ENCODE peak calls at places on chromosomes 7 and 10, in five cellular contexts. One of them, this sample, is unnamed.

GRCh38 chr10:88086187-88086954 is 222.9 kb downstream of the PTEN start:
- DNase-seq in GM20000: no peak
- DNase-seq in keratinocyte: no peak
- DNase-seq in HepG2: no peak
- DNase-seq in AG09319: no peak
- DNase-seq in this sample: no peak

GRCh38 chr7:39700932-39701331 is 77.6 kb downstream of the RALA start:
- DNase-seq in GM20000: no peak
- DNase-seq in keratinocyte: no peak
- DNase-seq in HepG2: no peak
- DNase-seq in AG09319: no peak
- DNase-seq in this sample: no peak

GRCh38 chr7:33776791-33777190 is 128.5 kb upstream of the BMPER start:
- DNase-seq in GM20000: no peak
- DNase-seq in keratinocyte: no peak
- DNase-seq in HepG2: no peak
- DNase-seq in AG09319: no peak
- DNase-seq in this sample: no peak

GRCh38 chr10:102605712-102606111 is 38.6 kb upstream of the TRIM8 start:
- DNase-seq in GM20000: no peak
- DNase-seq in keratinocyte: no peak
- DNase-seq in HepG2: no peak
- DNase-seq in AG09319: no peak
- DNase-seq in this sample: no peak

GRCh38 chr7:151394076-151395035 is 15.5 kb downstream of the WDR86 start:
- DNase-seq in GM20000: no peak
- DNase-seq in keratinocyte: no peak
- DNase-seq in HepG2: no peak
- DNase-seq in AG09319: no peak
- DNase-seq in this sample: no peak

GRCh38 chr10:43105119-43105792 is 28.4 kb downstream of the RET start:
- DNase-seq in GM20000: peak; percentile 93
- DNase-seq in keratinocyte: no peak
- DNase-seq in HepG2: peak; percentile 36
- DNase-seq in AG09319: peak; percentile 30
- DNase-seq in this sample: peak; percentile 87

GRCh38 chr10:50033481-50033880 is 34.3 kb upstream of the WASHC2A start:
- DNase-seq in GM20000: no peak
- DNase-seq in keratinocyte: no peak
- DNase-seq in HepG2: no peak
- DNase-seq in AG09319: no peak
- DNase-seq in this sample: no peak

GRCh38 chr7:432256-432655 is 87.4 kb downstream of the PDGFA start:
- DNase-seq in GM20000: no peak
- DNase-seq in keratinocyte: no peak
- DNase-seq in HepG2: no peak
- DNase-seq in AG09319: no peak
- DNase-seq in this sample: no peak

GRCh38 chr7:22670422-22670815 is 56.6 kb upstream of the IL6 start:
- DNase-seq in GM20000: no peak
- DNase-seq in keratinocyte: no peak
- DNase-seq in HepG2: no peak
- DNase-seq in AG09319: no peak
- DNase-seq in this sample: no peak

DNA sequence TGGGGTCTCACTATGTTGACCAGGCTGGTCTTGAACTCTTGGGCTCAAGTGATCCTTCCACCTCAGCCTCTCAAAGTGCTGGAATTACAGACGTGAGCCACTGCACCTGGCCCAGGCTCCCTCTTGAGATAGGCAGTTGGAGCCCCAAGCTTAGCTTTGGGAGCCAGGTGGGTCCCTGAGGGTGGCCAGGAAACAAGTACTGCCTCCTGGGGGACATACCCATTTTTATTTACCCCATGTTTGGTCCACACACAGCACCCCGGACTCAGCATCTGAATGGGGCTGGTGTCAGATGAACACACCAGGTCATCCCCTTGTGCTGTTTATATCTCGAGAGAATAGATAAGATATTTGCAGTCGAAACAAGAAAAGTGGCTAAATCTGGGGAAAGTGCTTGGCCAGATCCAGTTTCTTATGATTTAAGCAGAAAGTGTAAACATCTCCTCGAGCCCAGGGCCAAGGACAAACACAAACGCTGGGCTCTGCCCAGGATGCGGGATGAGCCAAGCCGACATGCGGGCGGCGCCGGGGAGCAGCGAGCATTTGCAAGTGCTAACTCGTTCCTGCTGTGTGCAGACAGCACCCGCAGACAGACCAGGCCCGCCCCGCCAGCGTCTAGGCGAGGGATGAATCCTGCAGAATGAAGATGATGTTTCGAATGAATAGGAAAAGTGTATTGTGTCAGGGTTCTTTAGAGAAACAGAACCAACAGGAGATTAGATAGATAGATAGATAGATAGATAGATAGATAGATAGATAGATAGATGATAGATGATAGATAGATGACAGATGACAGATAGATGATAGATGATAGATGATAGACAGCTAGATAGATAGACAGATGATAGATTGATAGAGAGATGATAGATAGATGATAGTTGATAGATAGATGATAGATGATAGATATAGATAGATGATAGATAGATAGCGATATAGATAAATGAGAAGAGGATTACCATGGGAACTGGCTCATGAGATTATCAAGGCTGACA is 44.3 kb upstream of the OCM2 start:
- DNase-seq in GM20000: no peak
- DNase-seq in keratinocyte: no peak
- DNase-seq in HepG2: no peak
- DNase-seq in AG09319: no peak
- DNase-seq in this sample: no peak
- TF ChIP-seq CTCF in GM20000: no peak
- TF ChIP-seq CTCF in keratinocyte: no peak
- TF ChIP-seq CTCF in HepG2: no peak
- TF ChIP-seq CTCF in AG09319: no peak
- TF ChIP-seq CTCF in this sample: no peak

DNA sequence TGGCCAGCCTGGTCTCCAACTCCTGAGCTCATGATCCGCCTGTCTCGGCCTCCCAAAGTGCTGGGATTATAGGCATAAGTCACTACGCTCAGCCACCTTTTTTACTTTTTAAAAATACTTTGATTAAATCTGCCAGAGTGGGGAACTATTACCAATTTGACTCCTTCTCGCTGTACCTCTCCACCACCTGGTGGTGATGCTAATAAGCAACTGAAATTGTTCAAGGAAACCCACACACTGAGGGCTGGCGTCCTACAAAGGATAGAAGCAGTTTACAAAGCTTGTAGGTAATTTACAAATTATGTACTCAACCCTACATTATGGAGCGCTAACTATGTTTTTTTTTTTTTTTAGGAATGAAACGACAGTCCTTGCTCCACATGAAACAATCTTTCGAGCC is 111.1 kb downstream of the CPED1 start:
- DNase-seq in GM20000: no peak
- DNase-seq in keratinocyte: no peak
- DNase-seq in HepG2: no peak
- DNase-seq in AG09319: no peak
- DNase-seq in this sample: no peak
- TF ChIP-seq CTCF in GM20000: no peak
- TF ChIP-seq CTCF in keratinocyte: no peak
- TF ChIP-seq CTCF in HepG2: no peak
- TF ChIP-seq CTCF in AG09319: no peak
- TF ChIP-seq CTCF in this sample: no peak

GRCh38 chr10:72334832-72335393 is 19.8 kb downstream of the DNAJB12 start:
- DNase-seq in GM20000: peak; percentile 77
- DNase-seq in keratinocyte: no peak
- DNase-seq in HepG2: peak; percentile 95
- DNase-seq in AG09319: no peak
- DNase-seq in this sample: no peak
- TF ChIP-seq CTCF in GM20000: no peak
- TF ChIP-seq CTCF in keratinocyte: no peak
- TF ChIP-seq CTCF in HepG2: peak; percentile 78
- TF ChIP-seq CTCF in AG09319: no peak
- TF ChIP-seq CTCF in this sample: no peak

DNA sequence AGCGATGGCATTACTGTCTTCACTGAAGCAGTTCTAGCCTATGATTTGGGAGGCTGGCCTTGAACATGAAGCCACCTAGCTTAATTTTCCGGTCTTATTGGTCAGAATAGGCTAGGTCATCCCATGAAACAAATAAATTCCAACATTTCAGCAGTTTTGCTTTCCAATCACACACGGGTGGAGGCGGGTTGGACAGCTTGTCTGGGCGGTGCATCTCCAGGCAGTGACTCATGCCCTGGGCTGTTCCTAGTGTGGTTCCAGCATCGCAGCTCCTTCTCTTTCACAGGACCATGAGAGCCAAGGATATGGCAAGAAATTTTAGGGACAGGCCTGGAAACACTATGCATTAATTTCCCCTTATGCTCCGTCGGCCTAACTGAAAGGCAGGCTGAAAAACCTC is 108.7 kb upstream of the KCNMA1 start:
- DNase-seq in GM20000: no peak
- DNase-seq in keratinocyte: no peak
- DNase-seq in HepG2: no peak
- DNase-seq in AG09319: no peak
- DNase-seq in this sample: no peak
- TF ChIP-seq CTCF in GM20000: no peak
- TF ChIP-seq CTCF in keratinocyte: no peak
- TF ChIP-seq CTCF in HepG2: no peak
- TF ChIP-seq CTCF in AG09319: no peak
- TF ChIP-seq CTCF in this sample: no peak

DNA sequence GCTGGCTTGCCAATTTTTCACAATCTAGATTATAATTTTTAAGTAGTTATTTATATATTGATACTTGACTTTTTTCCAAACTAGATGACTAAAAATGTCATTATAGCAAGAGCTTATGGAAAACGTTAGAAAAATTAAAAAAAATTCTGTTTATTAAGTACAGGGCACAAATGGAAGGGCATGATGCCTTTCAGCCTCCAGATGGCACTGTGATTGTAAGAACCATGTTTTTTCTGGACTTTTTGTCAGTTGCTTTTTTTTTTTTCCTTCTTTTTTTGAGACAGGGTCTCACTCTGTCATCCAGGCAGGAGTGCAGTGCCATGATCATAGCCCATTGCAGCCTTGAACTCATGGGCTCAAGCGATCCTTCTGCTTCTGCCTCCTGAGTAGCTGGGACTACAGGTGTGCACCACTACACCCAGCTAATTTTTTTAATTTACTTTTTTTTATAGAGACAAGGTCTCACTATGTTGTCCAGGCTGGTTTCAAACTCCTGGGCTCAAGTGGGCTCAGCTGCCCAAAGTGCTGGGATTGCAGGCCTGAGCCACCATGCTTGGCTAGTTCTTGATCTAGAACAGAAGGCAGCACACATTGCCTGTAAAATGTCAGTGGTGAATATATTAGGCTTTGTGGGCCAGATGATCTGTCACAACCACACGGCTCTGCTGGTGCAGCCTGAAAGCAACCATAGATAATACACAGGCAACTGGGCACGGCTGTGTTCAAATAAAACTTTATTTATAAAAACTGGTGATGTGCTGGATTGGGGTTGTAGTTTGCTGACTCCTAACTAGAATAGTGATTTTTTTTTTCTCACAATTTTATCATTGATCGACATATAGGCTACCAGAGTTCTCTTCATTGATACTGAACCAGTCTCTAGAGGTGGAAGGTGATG is 27.4 kb downstream of the UCMA start:
- DNase-seq in GM20000: no peak
- DNase-seq in keratinocyte: no peak
- DNase-seq in HepG2: peak; percentile 6
- DNase-seq in AG09319: peak; percentile 24
- DNase-seq in this sample: no peak
- TF ChIP-seq CTCF in GM20000: peak; percentile 22
- TF ChIP-seq CTCF in keratinocyte: peak; percentile 59
- TF ChIP-seq CTCF in HepG2: peak; percentile 48
- TF ChIP-seq CTCF in AG09319: peak; percentile 60
- TF ChIP-seq CTCF in this sample: peak; percentile 22

GRCh38 chr7:125046767-125047166 is 117.1 kb upstream of the POT1 start:
- DNase-seq in GM20000: no peak
- DNase-seq in keratinocyte: no peak
- DNase-seq in HepG2: no peak
- DNase-seq in AG09319: no peak
- DNase-seq in this sample: no peak
- TF ChIP-seq CTCF in GM20000: no peak
- TF ChIP-seq CTCF in keratinocyte: no peak
- TF ChIP-seq CTCF in HepG2: no peak
- TF ChIP-seq CTCF in AG09319: no peak
- TF ChIP-seq CTCF in this sample: no peak